ENCODE peak calls at places on chromosomes 4 and X, in seven cellular contexts. V is H9; L is left lung; Z is transverse colon; C is fibroblast of lung; B is body of pancreas; N is CD4-positive, alpha-beta T cell. P is an unnamed sample.

GRCh38 chr4:108172231-108172779 is 3.6 kb upstream of the LEF1 start:
- DNase-seq in V (peak; percentile 44), L (peak; percentile 79), Z (peak; percentile 26), C (peak; percentile 29), B (no peak), N (peak; percentile 36), P (no peak)

GRCh38 chr4:168836482-168836881 is 173.6 kb downstream of the CBR4 start:
- DNase-seq in V (no peak), L (no peak), Z (no peak), C (no peak), B (no peak), N (no peak), P (no peak)

GRCh38 chr4:183285886-183286285 is 34.2 kb downstream of the CLDN22 start:
- DNase-seq in V (no peak), L (no peak), Z (no peak), C (no peak), B (no peak), N (no peak), P (no peak)

GRCh38 chrX:74540635-74541249 is 73.7 kb downstream of the RLIM start:
- DNase-seq in V (no peak), L (no peak), Z (no peak), C (no peak), B (no peak), N (no peak), P (no peak)

GRCh38 chrX:119753639-119754257 is 4.6 kb upstream of the SOWAHD start:
- DNase-seq in V (peak; percentile 33), L (no peak), Z (peak; percentile 32), C (peak; percentile 40), B (peak; percentile 35), N (no peak), P (no peak)

GRCh38 chr4:80678413-80678812 is 342.9 kb downstream of the CFAP299 start:
- DNase-seq in V (no peak), L (no peak), Z (no peak), C (no peak), B (no peak), N (no peak), P (no peak)

GRCh38 chr4:95516528-95517011 is 32.2 kb downstream of the UNC5C start:
- DNase-seq in V (no peak), L (no peak), Z (no peak), C (peak; percentile 62), B (no peak), N (no peak), P (no peak)

GRCh38 chr4:30904161-30904560 is 184.0 kb downstream of the PCDH7 start:
- DNase-seq in V (no peak), L (no peak), Z (no peak), C (no peak), B (no peak), N (no peak), P (no peak)

GRCh38 chr4:37735578-37735977 is 49.4 kb upstream of the RELL1 start:
- DNase-seq in V (no peak), L (no peak), Z (no peak), C (no peak), B (peak; percentile 46), N (no peak), P (no peak)

GRCh38 chrX:30822719-30823118 is 66.3 kb downstream of the TAB3 start:
- DNase-seq in V (no peak), L (no peak), Z (no peak), C (peak; percentile 12), B (no peak), N (no peak), P (no peak)
- H3K27ac ChIP-seq in V (no peak overlapping the region), L (no peak overlapping the region), Z (no peak overlapping the region), C (no peak overlapping the region), B (no peak overlapping the region), N (no peak overlapping the region), P (no peak overlapping the region)

GRCh38 chrX:83658731-83659130 is 150.6 kb downstream of the POU3F4 start:
- DNase-seq in V (no peak), L (no peak), Z (no peak), C (no peak), B (no peak), N (no peak), P (no peak)
- TF ChIP-seq CTCF in V (peak; percentile 46), L (no peak), Z (no peak), C (no peak), B (no peak), N (no peak), P (no peak)

DNA sequence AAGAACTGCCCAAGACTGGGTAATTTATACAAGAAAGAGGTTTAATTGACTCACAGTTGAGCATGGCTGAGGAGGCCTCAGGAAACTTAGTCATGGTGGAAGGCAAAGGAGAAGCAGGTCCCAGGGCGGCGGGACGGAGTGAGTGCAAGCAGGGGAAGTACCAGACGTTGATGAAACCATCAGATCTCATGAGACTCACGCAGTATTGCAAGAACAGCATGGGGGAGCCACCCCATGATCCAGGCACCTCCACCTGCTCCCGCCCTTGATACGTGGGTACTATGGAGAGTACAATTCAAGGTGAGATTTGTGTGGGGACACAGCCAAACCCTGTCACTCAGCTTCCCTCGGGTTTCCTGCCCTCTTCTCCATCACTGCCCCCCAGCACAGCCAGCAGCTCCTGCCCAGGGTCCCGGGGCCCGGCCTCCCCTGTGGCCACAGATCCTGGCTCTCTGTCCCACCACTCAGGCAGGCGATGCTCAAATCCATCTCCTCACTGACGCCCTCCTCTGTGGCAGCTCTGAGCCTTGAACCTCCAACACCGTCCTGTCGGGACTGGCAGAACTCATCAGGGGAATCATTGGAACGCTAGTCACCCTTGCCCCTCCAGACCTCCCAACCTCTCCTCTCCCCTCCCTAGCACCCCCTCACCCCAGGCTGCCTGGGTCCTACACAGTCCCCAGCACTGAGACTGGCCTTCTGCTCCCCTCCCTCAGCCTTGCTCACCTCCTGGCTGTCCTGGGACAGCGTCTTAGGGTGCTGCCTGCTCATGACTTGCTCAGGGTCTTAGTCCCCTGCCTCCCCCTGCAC is 37.6 kb downstream of the FGFRL1 start:
- DNase-seq in V (peak; percentile 22), L (peak; percentile 77), Z (no peak), C (no peak), B (peak; percentile 5), N (no peak), P (no peak)
- H3K27me3 ChIP-seq in V (no peaks in the 10 kb centered on the region), L (no peaks in the 10 kb centered on the region), Z (peaks cover 55% of the 10 kb centered on the region), C (peaks cover 19% of the 10 kb centered on the region), B (peaks cover 3% of the 10 kb centered on the region), N (peaks cover 31% of the 10 kb centered on the region), P (peaks cover 22% of the 10 kb centered on the region)

DNA sequence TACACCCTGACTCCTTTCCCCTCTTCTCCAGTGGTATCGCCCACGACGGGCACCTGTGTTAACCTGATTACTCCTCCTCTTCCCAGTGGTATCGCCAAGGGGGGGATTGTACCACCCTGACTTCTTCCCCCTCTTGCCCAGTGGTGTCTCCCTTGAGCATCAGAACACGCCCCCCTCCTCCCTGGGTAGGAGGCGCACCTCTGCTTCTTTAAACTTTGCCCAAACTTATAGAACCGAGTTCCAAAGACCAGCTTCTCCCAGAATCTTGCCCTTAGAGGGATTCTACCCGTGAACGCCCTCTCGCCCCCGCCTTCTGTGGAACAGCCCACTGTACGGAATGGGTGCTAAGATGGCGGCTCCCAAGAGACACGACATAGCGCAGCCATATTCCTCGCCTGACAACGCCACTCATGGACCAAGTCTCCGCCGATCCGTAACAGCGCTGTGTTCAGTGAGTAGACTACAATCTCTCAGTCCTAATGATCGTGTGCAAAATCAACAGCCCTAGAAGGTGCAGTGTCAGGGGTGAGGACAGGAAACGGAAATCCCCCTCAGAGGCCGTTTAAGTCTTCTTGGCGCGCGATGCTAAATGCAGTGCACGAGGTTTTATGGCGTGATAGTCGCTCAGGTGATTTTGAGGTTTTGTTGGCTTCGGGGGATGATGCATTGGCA is 4.2 kb upstream of the ZNF157 start:
- DNase-seq in V (peak; percentile 80), L (peak; percentile 57), Z (peak; percentile 50), C (peak; percentile 75), B (peak; percentile 65), N (peak; percentile 65), P (peak; percentile 32)
- H3K27ac ChIP-seq in V (no peak overlapping the region), L (no peak overlapping the region), Z (peak overlapping the region; percentile 36), C (no peak overlapping the region), B (peak overlapping the region; percentile 45), N (peak overlapping the region; percentile 59), P (no peak overlapping the region)

DNA sequence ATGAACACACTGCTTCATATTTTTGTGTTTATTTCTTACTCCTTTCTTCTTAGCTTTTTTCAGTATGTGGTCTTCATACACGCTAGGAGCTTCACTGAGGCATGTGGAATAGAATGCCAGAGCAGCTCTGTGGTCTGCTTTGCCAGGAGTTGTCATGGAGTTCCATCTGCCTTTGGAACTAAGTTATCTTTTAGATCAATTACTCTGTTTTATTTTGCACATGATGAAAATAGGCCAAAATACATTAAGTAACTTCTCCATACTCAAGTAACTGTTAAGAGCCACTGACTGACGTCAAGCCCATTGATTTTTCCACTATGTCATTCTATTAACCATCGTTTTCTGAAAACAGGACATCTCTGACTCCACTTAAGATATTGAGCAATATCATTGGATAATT is 415.1 kb upstream of the MAD2L1 start:
- DNase-seq in V (no peak), L (no peak), Z (no peak), C (no peak), B (no peak), N (no peak), P (no peak)
- TF ChIP-seq CTCF in V (no peak), L (no peak), Z (no peak), C (no peak), B (no peak), N (no peak), P (no peak)

DNA sequence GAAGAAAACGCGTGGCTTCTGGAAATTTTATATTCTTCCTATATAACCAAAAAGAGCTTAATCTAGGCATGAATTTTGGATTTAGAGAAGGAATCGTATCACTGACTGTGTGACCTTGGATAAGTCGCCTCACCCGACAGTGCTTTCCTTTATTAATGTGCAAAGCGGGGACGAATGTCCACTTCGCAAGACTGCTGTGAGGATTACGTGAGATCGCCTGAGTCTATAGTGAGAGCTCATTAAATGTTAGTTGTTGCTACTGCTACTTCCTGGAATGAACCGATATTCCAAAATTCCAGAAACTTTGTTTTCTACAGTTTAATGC is 448 bp upstream of the TBC1D8B start:
- DNase-seq in V (no peak), L (no peak), Z (no peak), C (no peak), B (peak; percentile 10), N (no peak), P (no peak)
- H3K27me3 ChIP-seq in V (no peaks in the 10 kb centered on the region), L (peaks cover 8% of the 10 kb centered on the region), Z (no peaks in the 10 kb centered on the region), C (no peaks in the 10 kb centered on the region), B (no peaks in the 10 kb centered on the region), N (peaks cover 38% of the 10 kb centered on the region), P (no peaks in the 10 kb centered on the region)

GRCh38 chr4:87037921-87038320 is 103.1 kb downstream of the AFF1 start:
- DNase-seq in V (no peak), L (no peak), Z (no peak), C (no peak), B (no peak), N (no peak), P (no peak)
- H3K27ac ChIP-seq in V (no peak overlapping the region), L (peak overlapping the region; percentile 54), Z (peak overlapping the region; percentile 84), C (no peak overlapping the region), B (no peak overlapping the region), N (no peak overlapping the region), P (no peak overlapping the region)

GRCh38 chr4:57158221-57158620 is 48.0 kb upstream of the IGFBP7 start:
- DNase-seq in V (no peak), L (no peak), Z (no peak), C (peak; percentile 12), B (no peak), N (no peak), P (no peak)
- TF ChIP-seq CTCF in V (no peak), L (no peak), Z (no peak), C (no peak), B (no peak), N (no peak), P (peak; percentile 16)